ENCODE peak calls at places on chromosomes 11 and 22, in nine cellular contexts. C is HFFc6, P is neural crest cell, T is heart right ventricle, Y is Calu3, L is cardiac fibroblast, B is tibial artery, S is RWPE1, Z is body of pancreas. E is an unnamed sample.

GRCh38 chr11:65221026-65221425 is 39.3 kb downstream of the CAPN1 start:
- DNase-seq in S (no peak), T (no peak), L (no peak), C (no peak), Z (no peak), P (no peak), Y (no peak), B (no peak), E (peak)

GRCh38 chr11:67055812-67056211 is 835 bp upstream of the RHOD start:
- DNase-seq in T (no peak), Z (peak), Y (no peak), B (no peak), L (peak), S (peak), C (peak), P (no peak), E (no peak)

GRCh38 chr11:31246451-31247165 is 122.9 kb downstream of the DCDC1 start:
- DNase-seq in C (no peak), T (no peak), Y (no peak), L (no peak), S (no peak), P (no peak), Z (no peak), B (peak), E (no peak)

GRCh38 chr22:40426671-40427070 is 56.3 kb downstream of the SGSM3 start:
- DNase-seq in T (no peak), S (no peak), L (peak), Z (no peak), P (no peak), C (no peak), B (no peak), Y (no peak), E (no peak)

GRCh38 chr11:2976289-2977063 is 15.7 kb downstream of the NAP1L4 start:
- DNase-seq in T (no peak), L (no peak), S (no peak), Y (no peak), P (no peak), C (no peak), B (no peak), Z (no peak), E (no peak)

GRCh38 chr11:61701298-61701993 is 21.3 kb downstream of the DAGLA start:
- DNase-seq in S (no peak), Z (no peak), Y (peak), C (no peak), L (no peak), P (peak), T (no peak), B (no peak), E (peak)

GRCh38 chr11:36574486-36574885 is 6.7 kb downstream of the RAG1 start:
- DNase-seq in Y (no peak), Z (no peak), L (no peak), C (no peak), P (no peak), T (no peak), S (no peak), B (no peak), E (no peak)

GRCh38 chr11:33476945-33477584 is 219.9 kb downstream of the HIPK3 start:
- DNase-seq in S (no peak), T (no peak), Z (no peak), Y (no peak), C (peak), B (no peak), L (peak), P (no peak), E (no peak)

GRCh38 chr11:68122936-68123539 is 1.9 kb upstream of the CHKA start:
- DNase-seq in Y (peak), Z (peak), L (no peak), T (no peak), C (no peak), B (no peak), S (no peak), P (no peak), E (no peak)

GRCh38 chr11:103673773-103674172 is 362.7 kb upstream of the DDI1 start:
- DNase-seq in T (no peak), Z (no peak), S (no peak), C (peak), Y (no peak), B (no peak), P (no peak), L (peak), E (no peak)

GRCh38 chr11:122634507-122634906 is 21.0 kb upstream of the UBASH3B start:
- DNase-seq in B (no peak), Z (no peak), Y (peak), L (peak), S (no peak), P (no peak), C (peak), T (no peak), E (no peak)

GRCh38 chr22:27420817-27421361 is 380.7 kb downstream of the MN1 start:
- DNase-seq in C (peak), Y (peak), L (peak), B (peak), S (peak), P (no peak), Z (peak), T (peak), E (no peak)

GRCh38 chr11:95283653-95284052 is 52.7 kb upstream of the SESN3 start:
- DNase-seq in Z (no peak), T (no peak), L (peak), P (no peak), Y (no peak), B (no peak), C (no peak), S (no peak), E (no peak)

GRCh38 chr11:93517611-93518010 is 25.6 kb downstream of the SMCO4 start:
- DNase-seq in S (no peak), Y (no peak), B (no peak), C (no peak), P (no peak), Z (no peak), T (no peak), L (no peak), E (no peak)

GRCh38 chr11:1756791-1757771 is 6.6 kb downstream of the CTSD start:
- DNase-seq in S (no peak), B (no peak), C (no peak), T (no peak), Y (no peak), P (no peak), Z (no peak), L (no peak), E (peak)

GRCh38 chr11:119168471-119169271 is at the start of gene NLRX1:
- DNase-seq in Y (peak), T (peak), Z (peak), L (peak), P (peak), C (peak), S (peak), B (peak), E (peak)

DNA sequence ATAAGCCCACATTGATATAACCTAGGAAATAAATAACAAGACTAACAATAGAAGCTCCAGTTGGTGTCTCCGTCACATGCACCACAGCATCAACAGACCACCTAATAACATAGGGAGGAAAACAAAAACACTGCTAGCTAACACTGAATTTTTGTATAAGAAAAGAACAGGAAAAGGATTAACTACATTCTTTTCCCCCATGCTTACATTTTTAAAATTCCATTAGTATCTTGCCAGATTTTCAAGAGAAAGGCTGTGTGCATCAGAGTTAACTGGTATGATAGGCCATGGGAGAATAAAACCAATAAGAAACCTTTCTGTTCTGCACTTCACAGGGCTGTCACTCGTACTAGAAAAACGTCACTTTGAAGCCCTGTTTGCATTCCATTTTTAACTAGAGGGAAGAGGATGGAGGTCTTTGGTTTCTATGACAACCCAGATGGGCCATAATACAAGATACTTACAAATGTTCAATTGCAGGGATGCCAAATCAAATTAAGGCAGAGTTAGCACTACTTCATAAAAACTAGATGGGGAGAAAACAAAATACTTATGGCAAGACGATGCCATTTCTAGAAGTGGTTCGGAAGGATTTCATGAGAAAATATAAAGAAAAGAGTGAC is 79.1 kb downstream of the LARGE2 start:
- DNase-seq in B (no peak), Z (no peak), T (no peak), Y (no peak), L (peak), C (peak), P (no peak), S (no peak), E (no peak)
- TF ChIP-seq CTCF in B (no peak), Z (no peak), T (no peak), Y (no peak), L (no peak), C (no peak), P (no peak), S (no peak), E (no peak)

GRCh38 chr22:43277987-43278601 is 65.1 kb downstream of the SCUBE1 start:
- DNase-seq in B (no peak), L (no peak), Z (no peak), S (no peak), C (no peak), Y (peak), T (no peak), P (no peak), E (no peak)

GRCh38 chr22:43275545-43275981 is 67.6 kb downstream of the SCUBE1 start:
- DNase-seq in Y (peak), B (no peak), Z (no peak), T (no peak), P (no peak), S (no peak), C (peak), L (peak), E (no peak)

GRCh38 chr22:43276311-43276710 is 66.9 kb downstream of the SCUBE1 start:
- DNase-seq in C (no peak), P (no peak), Z (no peak), T (no peak), S (no peak), B (no peak), Y (no peak), L (no peak), E (no peak)

GRCh38 chr22:43274595-43275240 is 68.5 kb downstream of the SCUBE1 start:
- DNase-seq in P (no peak), C (no peak), L (no peak), Y (no peak), S (no peak), Z (no peak), B (no peak), T (no peak), E (no peak)

GRCh38 chr22:43277091-43277490 is 66.1 kb downstream of the SCUBE1 start:
- DNase-seq in L (no peak), Y (no peak), T (no peak), C (no peak), P (no peak), S (no peak), B (no peak), Z (no peak), E (no peak)
- TF ChIP-seq CTCF in L (no peak), Y (no peak), T (no peak), C (no peak), P (no peak), S (no peak), B (no peak), Z (no peak), E (no peak)

GRCh38 chr11:19345848-19346681 is 105.3 kb upstream of the E2F8 start:
- DNase-seq in B (no peak), Y (peak), Z (peak), T (peak), C (no peak), S (no peak), L (peak), P (peak), E (no peak)
- TF ChIP-seq CTCF in B (no peak), Y (no peak), Z (no peak), T (no peak), C (no peak), S (no peak), L (no peak), P (no peak), E (no peak)

DNA sequence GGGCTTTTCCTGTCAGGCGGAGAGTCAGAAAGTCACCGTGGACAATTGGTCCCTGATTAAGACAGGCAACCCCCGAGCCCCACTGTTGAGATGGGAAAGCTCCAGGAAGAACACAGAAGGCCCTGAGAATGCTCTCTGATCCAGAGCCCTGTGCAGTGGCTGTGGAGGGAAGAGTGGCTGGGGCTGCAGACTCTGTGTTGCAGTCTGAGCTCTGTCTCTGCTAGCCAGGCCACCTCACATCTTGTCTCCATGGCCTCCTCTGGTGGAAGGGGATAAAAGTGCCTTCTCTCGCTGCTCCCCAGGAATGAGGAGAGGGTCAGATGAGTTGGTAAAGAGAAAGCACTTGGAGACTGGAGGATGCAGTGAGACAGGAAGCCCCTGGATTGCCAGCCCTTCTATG is 141.2 kb downstream of the CEP164 start:
- DNase-seq in Z (no peak), B (no peak), P (no peak), S (no peak), C (no peak), L (no peak), T (no peak), Y (no peak), E (peak)
- TF ChIP-seq CTCF in Z (no peak), B (no peak), P (no peak), S (no peak), C (no peak), L (no peak), T (no peak), Y (no peak), E (no peak)

E was measured in CD14-positive monocyte.